ENCODE peak calls at places on chromosomes 11 and 22, in seven cellular contexts. B is Daoy; N is LHCN-M2; H is central memory CD4-positive, alpha-beta T cell; W is T-helper 2 cell; C is ACHN; O is stimulated activated CD4-positive, alpha-beta T cell treated with anti-CD3 and anti-CD28 coated beads, Interleukin-1b, Interleukin-23, amount 100 ng/mL, for 1 hour. L is an unnamed sample.

GRCh38 chr22:19109198-19110063 is 12.8 kb downstream of the DGCR2 start:
- DNase-seq in B (no peak), N (no peak), H (peak; percentile 79), W (peak; percentile 39), C (no peak), O (peak; percentile 5), L (peak; percentile 64)

GRCh38 chr11:17683378-17684161 is 35.8 kb upstream of the MYOD1 start:
- DNase-seq in B (peak; percentile 83), N (peak; percentile 99), H (no peak), W (no peak), C (peak; percentile 58), O (no peak), L (peak; percentile 66)

GRCh38 chr11:130155106-130155505 is 4.5 kb upstream of the ST14 start:
- DNase-seq in B (no peak), N (no peak), H (no peak), W (no peak), C (no peak), O (no peak), L (no peak)

GRCh38 chr11:128664286-128664685 is 29.6 kb upstream of the FLI1 start:
- DNase-seq in B (no peak), N (no peak), H (no peak), W (no peak), C (no peak), O (no peak), L (no peak)

GRCh38 chr22:17777717-17778044 is 3.4 kb upstream of the BID start:
- DNase-seq in B (no peak), N (no peak), H (no peak), W (no peak), C (no peak), O (no peak), L (no peak)

GRCh38 chr22:40620464-40621046 is 16.0 kb downstream of the MRTFA start:
- DNase-seq in B (peak; percentile 30), N (peak; percentile 61), H (no peak), W (no peak), C (peak; percentile 44), O (no peak), L (peak; percentile 80)

GRCh38 chr11:124889692-124890091 is 8.0 kb downstream of the ROBO4 start:
- DNase-seq in B (no peak), N (no peak), H (no peak), W (no peak), C (no peak), O (no peak), L (no peak)

GRCh38 chr11:73310661-73311393 is 2.8 kb downstream of the ARHGEF17 start:
- DNase-seq in B (no peak), N (no peak), H (no peak), W (no peak), C (no peak), O (no peak), L (no peak)

GRCh38 chr22:48277868-48278581 is 1515.6 kb downstream of the TBC1D22A start:
- DNase-seq in B (no peak), N (no peak), H (no peak), W (no peak), C (no peak), O (no peak), L (no peak)

GRCh38 chr11:62804310-62805043 is 763 bp downstream of the NXF1 start:
- DNase-seq in B (peak; percentile 22), N (peak; percentile 21), H (no peak), W (no peak), C (peak; percentile 26), O (no peak), L (peak; percentile 55)

GRCh38 chr11:36465449-36466163 is 44.5 kb downstream of the TRAF6 start:
- DNase-seq in B (no peak), N (no peak), H (no peak), W (no peak), C (no peak), O (no peak), L (peak; percentile 72)

GRCh38 chr11:13962562-13963168 is at the start of gene SPON1:
- DNase-seq in B (peak; percentile 41), N (no peak), H (peak; percentile 25), W (peak; percentile 22), C (no peak), O (no peak), L (peak; percentile 15)

GRCh38 chr11:73270855-73271477 is 1.2 kb upstream of the P2RY6 start:
- DNase-seq in B (no peak), N (no peak), H (no peak), W (no peak), C (no peak), O (no peak), L (no peak)

GRCh38 chr11:12457030-12457600 is 79.7 kb downstream of the PARVA start:
- DNase-seq in B (no peak), N (no peak), H (no peak), W (no peak), C (no peak), O (no peak), L (peak; percentile 81)

L was measured in IMR-90.